ENCODE peak calls at places on chromosomes 13 and 19, in five cellular contexts. One of them, this sample, is unnamed.

GRCh38 chr13:23928985-23929384 is 31.7 kb upstream of the C1QTNF9B start:
- DNase-seq in SHP77: no peak
- DNase-seq in stimulated activated CD4-positive, alpha-beta T cell treated with anti-CD3 and anti-CD28 coated beads, Interleukin-2, amount 100 ng/mL, for 4 hours: no peak
- DNase-seq in EL: peak; percentile 86
- DNase-seq in H4: no peak
- DNase-seq in this sample: no peak

GRCh38 chr19:45518469-45518826 is 11.2 kb downstream of the VASP start:
- DNase-seq in SHP77: no peak
- DNase-seq in stimulated activated CD4-positive, alpha-beta T cell treated with anti-CD3 and anti-CD28 coated beads, Interleukin-2, amount 100 ng/mL, for 4 hours: no peak
- DNase-seq in EL: no peak
- DNase-seq in H4: no peak
- DNase-seq in this sample: no peak

GRCh38 chr19:45767410-45767880 is 1.6 kb downstream of the SIX5 start:
- DNase-seq in SHP77: no peak
- DNase-seq in stimulated activated CD4-positive, alpha-beta T cell treated with anti-CD3 and anti-CD28 coated beads, Interleukin-2, amount 100 ng/mL, for 4 hours: no peak
- DNase-seq in EL: peak; percentile 86
- DNase-seq in H4: peak; percentile 46
- DNase-seq in this sample: peak; percentile 66

GRCh38 chr13:31767175-31767900 is 28.0 kb downstream of the RXFP2 start:
- DNase-seq in SHP77: no peak
- DNase-seq in stimulated activated CD4-positive, alpha-beta T cell treated with anti-CD3 and anti-CD28 coated beads, Interleukin-2, amount 100 ng/mL, for 4 hours: no peak
- DNase-seq in EL: peak; percentile 95
- DNase-seq in H4: peak; percentile 67
- DNase-seq in this sample: no peak

GRCh38 chr19:56114051-56114694 is 6.9 kb downstream of the ZNF787 start:
- DNase-seq in SHP77: no peak
- DNase-seq in stimulated activated CD4-positive, alpha-beta T cell treated with anti-CD3 and anti-CD28 coated beads, Interleukin-2, amount 100 ng/mL, for 4 hours: no peak
- DNase-seq in EL: no peak
- DNase-seq in H4: no peak
- DNase-seq in this sample: peak; percentile 48

GRCh38 chr19:39030854-39031367 is 1.4 kb downstream of the FBXO27 start:
- DNase-seq in SHP77: no peak
- DNase-seq in stimulated activated CD4-positive, alpha-beta T cell treated with anti-CD3 and anti-CD28 coated beads, Interleukin-2, amount 100 ng/mL, for 4 hours: no peak
- DNase-seq in EL: no peak
- DNase-seq in H4: peak; percentile 38
- DNase-seq in this sample: no peak

GRCh38 chr13:110170020-110170790 is 136.8 kb downstream of the COL4A1 start:
- DNase-seq in SHP77: no peak
- DNase-seq in stimulated activated CD4-positive, alpha-beta T cell treated with anti-CD3 and anti-CD28 coated beads, Interleukin-2, amount 100 ng/mL, for 4 hours: no peak
- DNase-seq in EL: no peak
- DNase-seq in H4: no peak
- DNase-seq in this sample: no peak

GRCh38 chr13:51772781-51773180 is 31.2 kb downstream of the DHRS12 start:
- DNase-seq in SHP77: no peak
- DNase-seq in stimulated activated CD4-positive, alpha-beta T cell treated with anti-CD3 and anti-CD28 coated beads, Interleukin-2, amount 100 ng/mL, for 4 hours: no peak
- DNase-seq in EL: no peak
- DNase-seq in H4: no peak
- DNase-seq in this sample: no peak